ENCODE peak calls at places on chromosomes 2 and 18, in nine cellular contexts. G, S, H, Y, N, W, L, C and T are unnamed samples.
A peak's percentile ranks its signal among the peaks of the same experiment; 100 is the strongest.

GRCh38 chr18:44725300-44726096 is 44.8 kb downstream of the SETBP1 start:
- DNase-seq in H (no peak), N (no peak), S (no peak), C (peak; percentile 76), Y (peak; percentile 71), G (no peak), W (peak; percentile 54), L (no peak), T (no peak)

GRCh38 chr2:84482588-84482987 is 23.5 kb upstream of the SUCLG1 start:
- DNase-seq in N (no peak), H (no peak), G (no peak), C (no peak), S (no peak), Y (no peak), W (no peak), L (no peak), T (no peak)

GRCh38 chr2:63851912-63852311 is 10.2 kb downstream of the UGP2 start:
- DNase-seq in Y (no peak), H (no peak), G (no peak), S (no peak), N (no peak), C (no peak), L (no peak), W (no peak), T (no peak)

GRCh38 chr2:11899896-11900295 is 153.5 kb downstream of the LPIN1 start:
- DNase-seq in S (no peak), H (no peak), G (no peak), N (no peak), C (no peak), Y (no peak), W (no peak), L (no peak), T (no peak)

GRCh38 chr18:27017901-27018500 is 152.5 kb upstream of the AQP4 start:
- DNase-seq in S (no peak), Y (peak; percentile 27), C (peak; percentile 15), L (no peak), G (no peak), N (no peak), W (peak; percentile 10), H (no peak), T (no peak)

GRCh38 chr2:25379535-25379934 is 37.8 kb upstream of the DNMT3A start:
- DNase-seq in H (no peak), N (no peak), G (no peak), W (no peak), Y (no peak), S (no peak), C (no peak), L (no peak), T (no peak)

GRCh38 chr2:159755788-159756187 is 42.2 kb downstream of the CD302 start:
- DNase-seq in W (peak; percentile 67), Y (peak; percentile 61), L (no peak), N (peak; percentile 100), S (no peak), C (peak; percentile 44), H (no peak), G (no peak), T (no peak)

GRCh38 chr2:8617590-8617989 is 64.3 kb upstream of the ID2 start:
- DNase-seq in G (no peak), Y (no peak), S (no peak), W (no peak), C (no peak), N (no peak), L (no peak), H (no peak), T (no peak)

GRCh38 chr2:120037995-120038541 is 25.2 kb downstream of the EPB41L5 start:
- DNase-seq in C (peak; percentile 46), Y (no peak), N (no peak), L (no peak), S (no peak), H (no peak), G (no peak), W (peak; percentile 33), T (no peak)

GRCh38 chr2:149737882-149738281 is 150.3 kb upstream of the MMADHC start:
- DNase-seq in S (no peak), C (peak; percentile 43), H (no peak), Y (no peak), N (no peak), W (no peak), L (no peak), G (no peak), T (no peak)

GRCh38 chr18:51461956-51462355 is 264.5 kb upstream of the MEX3C start:
- DNase-seq in C (no peak), W (no peak), N (no peak), L (no peak), Y (peak; percentile 18), G (no peak), S (no peak), H (no peak), T (no peak)

GRCh38 chr2:8433390-8433789 is 248.5 kb upstream of the ID2 start:
- DNase-seq in G (no peak), H (no peak), N (no peak), C (no peak), W (no peak), L (no peak), Y (no peak), S (no peak), T (no peak)

GRCh38 chr2:91442246-91442905 is 2750.9 kb downstream of the RPIA start:
- DNase-seq in C (no peak), L (no peak), W (no peak), H (no peak), Y (no peak), S (no peak), N (no peak), G (no peak), T (no peak)

GRCh38 chr18:46318356-46318755 is 214.2 kb downstream of the HAUS1 start:
- DNase-seq in W (no peak), Y (no peak), C (no peak), G (no peak), N (no peak), S (no peak), L (no peak), H (no peak), T (no peak)

GRCh38 chr2:232351686-232352510 is 26.7 kb upstream of the ALPP start:
- DNase-seq in C (no peak), N (no peak), S (no peak), H (no peak), G (no peak), W (no peak), L (no peak), Y (no peak), T (no peak)

GRCh38 chr2:176082885-176083731 is 654 bp downstream of the EVX2 start:
- DNase-seq in H (peak; percentile 28), Y (no peak), S (no peak), N (no peak), G (no peak), W (no peak), L (no peak), C (no peak), T (peak; percentile 27)